ENCODE peak calls at places on chromosomes 13 and 19, in seven cellular contexts. E is stomach, X is A549, S is SK-N-SH, F is upper lobe of left lung, Z is HepG2, I is tibial nerve. D is an unnamed sample. For H3K4me1, the result is how much of the 10 kb centered on the place peaks cover.

GRCh38 chr13:26112843-26113242 is 61.0 kb upstream of the SHISA2 start:
- DNase-seq in F (no peak), I (no peak), E (no peak), Z (no peak), X (no peak), S (no peak), D (no peak)

GRCh38 chr13:107348931-107349330 is 781.0 kb upstream of the ARGLU1 start:
- DNase-seq in I (no peak), S (peak), X (no peak), E (no peak), F (no peak), Z (no peak), D (no peak)

GRCh38 chr13:72530471-72530870 is 197.0 kb downstream of the MZT1 start:
- DNase-seq in S (no peak), E (no peak), F (no peak), I (no peak), Z (no peak), X (no peak), D (no peak)

GRCh38 chr13:35160921-35161320 is 218.9 kb downstream of the NBEA start:
- DNase-seq in I (no peak), S (no peak), F (no peak), Z (no peak), E (no peak), X (no peak), D (no peak)

GRCh38 chr13:42388326-42388725 is 116.4 kb downstream of the AKAP11 start:
- DNase-seq in E (no peak), I (no peak), Z (no peak), S (no peak), F (no peak), X (no peak), D (no peak)

GRCh38 chr13:59458908-59459579 is 704.7 kb downstream of the DIAPH3 start:
- DNase-seq in E (no peak), S (no peak), I (no peak), F (no peak), Z (no peak), X (no peak), D (no peak)

GRCh38 chr13:70668293-70668692 is 560.0 kb upstream of the KLHL1 start:
- DNase-seq in I (no peak), F (no peak), X (no peak), Z (peak), S (no peak), E (no peak), D (no peak)

GRCh38 chr19:35911790-35912189 is 3.7 kb upstream of the TYROBP start:
- DNase-seq in X (no peak), E (peak), Z (no peak), I (no peak), S (no peak), F (no peak), D (no peak)

GRCh38 chr13:67119481-67119883 is 110.7 kb downstream of the PCDH9 start:
- DNase-seq in E (no peak), Z (no peak), I (no peak), X (peak), F (no peak), S (no peak), D (no peak)

GRCh38 chr19:45779231-45780145 is 2.8 kb downstream of the DMPK start:
- DNase-seq in X (peak), Z (peak), E (peak), F (peak), I (peak), S (peak), D (peak)
- TF ChIP-seq CTCF in X (peak), Z (peak), E (peak), F (peak), I (peak), S (no peak), D (peak)

DNA sequence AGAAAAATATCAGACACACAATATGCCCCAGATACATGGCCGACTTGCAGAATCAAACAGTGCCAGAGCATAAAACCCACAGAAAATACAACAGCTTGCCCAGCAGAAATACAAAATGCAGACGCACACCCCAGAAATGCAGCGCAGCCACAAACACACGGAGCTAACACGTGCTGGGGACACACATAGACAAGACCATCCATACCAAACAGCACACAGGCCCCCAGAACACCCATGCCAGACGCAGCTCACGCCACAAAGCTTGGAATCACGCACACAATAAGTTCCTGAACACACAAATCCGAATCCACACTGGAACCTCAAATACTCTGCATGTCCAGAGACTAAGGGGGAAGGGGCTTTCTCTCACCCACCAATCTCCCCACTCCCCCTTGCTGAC is 17.1 kb downstream of the CCDC97 start:
- DNase-seq in Z (no peak), E (no peak), S (no peak), F (no peak), X (no peak), I (no peak), D (no peak)
- H3K4me1 ChIP-seq in Z (half or more), E (half or more), S (half or more), F (half or more), X (half or more), I (under half), D (under half)

GRCh38 chr19:18278521-18279265 is 2.7 kb downstream of the JUND start:
- DNase-seq in F (no peak), X (no peak), Z (no peak), S (no peak), E (peak), I (no peak), D (no peak)

GRCh38 chr19:18271433-18271841 is 2.8 kb downstream of the IQCN start:
- DNase-seq in I (no peak), E (no peak), X (no peak), S (no peak), Z (no peak), F (no peak), D (no peak)

GRCh38 chr19:18273566-18274302 is 518 bp downstream of the IQCN start:
- DNase-seq in Z (no peak), E (no peak), S (no peak), I (no peak), X (no peak), F (no peak), D (no peak)

GRCh38 chr19:18274303-18274775 is at the start of gene IQCN:
- DNase-seq in S (no peak), F (peak), I (no peak), Z (peak), X (peak), E (peak), D (peak)

DNA sequence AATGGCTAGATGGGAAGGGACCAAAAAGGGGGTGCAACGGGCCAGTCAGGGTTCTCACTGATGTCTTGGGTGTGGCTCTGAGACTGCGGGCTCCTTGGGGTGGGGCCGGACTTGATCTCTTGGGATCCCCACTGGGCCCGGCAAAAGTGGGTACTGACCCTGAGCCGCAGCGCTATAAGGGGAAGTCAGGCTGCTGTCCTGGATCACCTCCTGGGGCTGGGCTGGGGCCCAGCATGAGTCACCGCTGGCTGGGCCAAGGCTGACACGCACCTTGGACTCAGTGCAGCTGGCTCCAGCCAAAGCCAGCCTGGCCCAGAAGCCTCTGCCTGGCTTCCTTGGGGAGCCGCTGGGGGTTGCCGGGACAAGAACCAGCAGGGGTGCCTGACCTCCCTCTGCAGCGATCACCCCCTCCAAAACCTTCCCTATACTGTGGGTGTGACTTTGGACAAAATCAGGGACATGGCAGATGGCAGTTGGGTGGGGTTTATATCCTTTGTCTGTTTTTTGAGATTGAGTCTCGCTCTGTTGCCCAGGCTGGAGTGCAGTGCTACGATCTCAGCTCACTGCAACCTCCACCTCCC is 614 bp upstream of the IQCN start:
- DNase-seq in X (peak), Z (peak), S (no peak), I (peak), F (peak), E (peak), D (peak)
- TF ChIP-seq EP300 in X (no peak), Z (peak), S (peak), I (peak), F (no peak), E (peak), D (peak)

DNA sequence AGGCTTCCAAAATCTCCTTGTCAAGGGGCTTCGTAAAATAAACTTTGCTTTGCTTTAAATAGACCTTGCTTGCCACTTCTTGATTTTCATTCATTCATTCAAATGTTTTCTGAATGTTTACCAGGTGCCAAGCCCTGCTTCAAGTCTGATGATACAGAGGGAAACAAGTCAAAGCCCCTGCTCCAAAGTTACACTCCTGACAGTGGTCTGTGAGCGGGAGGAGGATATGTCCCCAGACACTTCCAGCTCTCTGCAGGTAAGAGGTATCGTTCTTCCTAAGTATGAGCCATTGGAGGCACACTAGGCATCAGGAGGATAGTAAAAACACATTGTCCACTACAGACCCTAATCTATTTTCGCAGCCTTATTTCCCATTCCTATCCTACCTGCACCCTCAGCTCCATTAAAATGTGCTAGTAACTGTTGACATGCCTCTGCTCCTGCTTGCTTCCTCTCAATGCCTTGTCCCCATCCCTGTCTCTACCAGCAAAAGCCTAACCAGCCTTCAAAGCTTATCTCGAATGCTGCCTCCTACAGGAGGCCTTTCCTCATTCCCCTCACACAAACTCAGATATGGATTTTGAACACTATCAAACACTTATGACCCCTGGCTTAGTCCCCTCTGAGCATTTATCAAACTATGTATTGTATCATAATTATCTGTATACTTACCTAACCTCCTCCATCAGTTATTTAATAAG is 6.2 kb upstream of the WBP4 start:
- DNase-seq in I (no peak), Z (peak), E (no peak), X (no peak), S (peak), F (no peak), D (no peak)
- TF ChIP-seq CTCF in I (no peak), Z (peak), E (no peak), X (peak), S (peak), F (no peak), D (no peak)

D was measured in sigmoid colon.